ENCODE peak calls at places on chromosome 21, in four cellular contexts. S is K562, U is GM12878, C is SK-N-SH. E is an unnamed sample.

GRCh38 chr21:34018910-34019309 is 54.5 kb upstream of the MRPS6 start:
- DNase-seq in S (no peak), U (peak; percentile 63), C (no peak), E (no peak)

GRCh38 chr21:32382108-32382601 is 10.7 kb downstream of the URB1 start:
- DNase-seq in S (no peak), U (no peak), C (no peak), E (no peak)

GRCh38 chr21:17775431-17776126 is 43.6 kb downstream of the C21orf91 start:
- DNase-seq in S (no peak), U (peak; percentile 63), C (no peak), E (peak; percentile 22)

GRCh38 chr21:27421654-27422053 is 454.8 kb upstream of the ADAMTS5 start:
- DNase-seq in S (no peak), U (no peak), C (no peak), E (no peak)

GRCh38 chr21:26082549-26082948 is 88.0 kb downstream of the APP start:
- DNase-seq in S (no peak), U (no peak), C (no peak), E (no peak)

GRCh38 chr21:33828083-33828482 is 87.5 kb downstream of the ATP5PO start:
- DNase-seq in S (no peak), U (no peak), C (no peak), E (no peak)

GRCh38 chr21:32392299-32392879 is 423 bp downstream of the URB1 start:
- DNase-seq in S (peak; percentile 47), U (no peak), C (no peak), E (no peak)

GRCh38 chr21:24895885-24896734 is 711.2 kb downstream of the MRPL39 start:
- DNase-seq in S (peak; percentile 2), U (peak; percentile 49), C (peak; percentile 1), E (no peak)

GRCh38 chr21:17542371-17542992 is 29.6 kb downstream of the CXADR start:
- DNase-seq in S (no peak), U (no peak), C (peak; percentile 34), E (peak; percentile 94)

GRCh38 chr21:17725339-17725738 is 93.8 kb downstream of the C21orf91 start:
- DNase-seq in S (no peak), U (no peak), C (no peak), E (no peak)

GRCh38 chr21:25733859-25734653 is 648 bp downstream of the ATP5PF start:
- DNase-seq in S (peak; percentile 65), U (no peak), C (peak; percentile 24), E (peak; percentile 62)

GRCh38 chr21:33981341-33982101 is 65.9 kb upstream of the ATP5PO start:
- DNase-seq in S (no peak), U (no peak), C (no peak), E (no peak)

GRCh38 chr21:26845066-26845749 is at the start of gene ADAMTS1:
- DNase-seq in S (no peak), U (no peak), C (peak; percentile 96), E (peak; percentile 4)

GRCh38 chr21:33185852-33186251 is 43.9 kb upstream of the IFNAR2 start:
- DNase-seq in S (no peak), U (no peak), C (no peak), E (no peak)

GRCh38 chr21:34126691-34127090 is 53.3 kb downstream of the MRPS6 start:
- DNase-seq in S (no peak), U (no peak), C (no peak), E (no peak)

GRCh38 chr21:29187939-29188338 is 57.5 kb downstream of the MAP3K7CL start:
- DNase-seq in S (no peak), U (no peak), C (no peak), E (peak; percentile 66)

GRCh38 chr21:31756787-31757186 is 24.9 kb upstream of the SCAF4 start:
- DNase-seq in S (no peak), U (no peak), C (no peak), E (no peak)

GRCh38 chr21:29164330-29164942 is 34.0 kb downstream of the MAP3K7CL start:
- DNase-seq in S (peak; percentile 72), U (no peak), C (peak; percentile 28), E (peak; percentile 63)

GRCh38 chr21:40421121-40421520 is 425.8 kb downstream of the DSCAM start:
- DNase-seq in S (no peak), U (no peak), C (no peak), E (no peak)

GRCh38 chr21:44855572-44855971 is 17.9 kb downstream of the PTTG1IP start:
- DNase-seq in S (no peak), U (no peak), C (no peak), E (no peak)

GRCh38 chr21:27244356-27244755 is 277.5 kb upstream of the ADAMTS5 start:
- DNase-seq in S (no peak), U (no peak), C (no peak), E (no peak)

GRCh38 chr21:31396399-31396798 is 52.3 kb upstream of the TIAM1 start:
- DNase-seq in S (no peak), U (no peak), C (no peak), E (no peak)

GRCh38 chr21:26583737-26584136 is 10.7 kb upstream of the CYYR1 start:
- DNase-seq in S (no peak), U (no peak), C (no peak), E (no peak)

GRCh38 chr21:14956826-14957225 is 108.0 kb downstream of the NRIP1 start:
- DNase-seq in S (no peak), U (no peak), C (no peak), E (no peak)
- TF ChIP-seq NFIC in S (no peak), U (no peak), C (no peak), E (no peak)

GRCh38 chr21:36471254-36471723 is 8.6 kb downstream of the CLDN14 start:
- DNase-seq in S (no peak), U (peak; percentile 50), C (no peak), E (peak; percentile 40)
- TF ChIP-seq NFIC in S (no peak), U (peak; percentile 43), C (no peak), E (no peak)

GRCh38 chr21:42835211-42835610 is 44.1 kb downstream of the WDR4 start:
- DNase-seq in S (no peak), U (no peak), C (no peak), E (no peak)

GRCh38 chr21:42835611-42836401 is 43.5 kb downstream of the WDR4 start:
- DNase-seq in S (no peak), U (no peak), C (no peak), E (no peak)

GRCh38 chr21:42834730-42835191 is 44.6 kb downstream of the WDR4 start:
- DNase-seq in S (peak; percentile 21), U (no peak), C (peak; percentile 21), E (no peak)

GRCh38 chr21:42833859-42834729 is 45.2 kb downstream of the WDR4 start:
- DNase-seq in S (peak; percentile 37), U (no peak), C (peak; percentile 22), E (no peak)

DNA sequence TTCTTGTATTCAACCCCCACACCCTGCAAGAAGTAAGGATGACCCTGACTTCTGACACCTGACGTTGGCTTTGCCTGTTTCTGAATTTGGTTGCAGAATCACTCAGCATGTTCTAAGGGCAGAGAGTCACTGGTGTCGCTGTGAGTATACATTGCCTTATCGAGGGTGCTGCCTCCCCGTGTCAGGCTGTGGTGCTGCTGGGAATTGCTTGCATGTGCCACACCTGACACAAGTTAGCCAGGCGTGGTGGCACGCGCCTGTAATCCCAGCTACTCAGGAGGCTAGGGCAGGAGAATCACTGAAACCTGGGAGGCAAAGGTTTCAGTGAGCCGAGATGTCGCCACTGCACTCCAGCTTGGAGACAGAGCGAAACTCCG is 45.9 kb downstream of the WDR4 start:
- DNase-seq in S (peak; percentile 66), U (peak; percentile 20), C (peak; percentile 77), E (peak; percentile 25)
- TF ChIP-seq NFIC in S (no peak), U (no peak), C (no peak), E (no peak)

GRCh38 chr21:45998276-45998701 is 16.7 kb downstream of the COL6A1 start:
- DNase-seq in S (no peak), U (no peak), C (no peak), E (no peak)

GRCh38 chr21:45998871-45999580 is 17.5 kb downstream of the COL6A1 start:
- DNase-seq in S (no peak), U (no peak), C (no peak), E (no peak)

GRCh38 chr21:45996311-45997204 is 15.0 kb downstream of the COL6A1 start:
- DNase-seq in S (no peak), U (no peak), C (no peak), E (no peak)

GRCh38 chr21:45997205-45997494 is 15.6 kb downstream of the COL6A1 start:
- DNase-seq in S (no peak), U (no peak), C (no peak), E (no peak)

GRCh38 chr21:45997495-45998275 is 16.1 kb downstream of the COL6A1 start:
- DNase-seq in S (no peak), U (no peak), C (no peak), E (no peak)
- TF ChIP-seq NFIC in S (no peak), U (no peak), C (no peak), E (no peak)

DNA sequence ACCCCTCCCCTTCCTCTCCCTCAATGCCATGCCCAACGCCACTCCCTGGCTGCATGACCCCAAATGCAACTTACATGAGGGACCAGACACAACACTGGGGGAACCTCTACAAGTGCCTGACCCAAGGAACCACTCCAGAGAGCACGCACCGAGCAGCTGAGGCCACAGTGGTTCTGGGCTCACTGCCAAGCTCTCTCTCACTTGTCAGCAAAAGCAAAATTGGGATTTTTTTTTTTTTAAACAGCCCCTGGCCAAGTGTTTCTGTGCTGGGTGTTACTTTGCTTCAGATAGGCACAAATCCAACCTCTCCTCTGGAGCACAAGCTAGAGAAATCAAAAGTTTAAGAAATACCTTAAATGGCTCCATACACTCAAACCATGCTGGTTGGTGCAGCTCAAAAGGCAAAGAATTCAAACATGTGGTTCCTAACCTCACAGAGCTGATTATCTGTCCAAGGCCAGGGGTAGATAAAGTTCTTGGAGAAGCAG is 363.0 kb downstream of the SETD4 start:
- DNase-seq in S (peak; percentile 28), U (no peak), C (no peak), E (no peak)
- TF ChIP-seq NFIC in S (peak; percentile 56), U (no peak), C (peak; percentile 52), E (no peak)

E was measured in HepG2.